ENCODE peak calls at places on chromosomes 3 and 15, in five cellular contexts. J is left ventricle myocardium inferior, Z is breast epithelium, T is right atrium auricular region, I is HCT116. H is an unnamed sample. For H3K36me3, the result is how much of the 10 kb centered on the place peaks cover.

GRCh38 chr3:178434206-178434805 is 101.9 kb upstream of the KCNMB2 start:
- DNase-seq in J (no peak), Z (no peak), T (no peak), I (no peak), H (no peak)

GRCh38 chr3:174162550-174162949 is 696.6 kb upstream of the NAALADL2 start:
- DNase-seq in J (no peak), Z (no peak), T (no peak), I (no peak), H (no peak)

GRCh38 chr15:73691398-73691797 is 7.2 kb downstream of the CD276 start:
- DNase-seq in J (peak), Z (no peak), T (peak), I (no peak), H (peak)

GRCh38 chr3:113897373-113897777 is 50.4 kb upstream of the ZDHHC23 start:
- DNase-seq in J (no peak), Z (no peak), T (no peak), I (peak), H (no peak)

GRCh38 chr3:173869786-173870185 is 472.2 kb downstream of the NLGN1 start:
- DNase-seq in J (no peak), Z (no peak), T (no peak), I (no peak), H (no peak)

GRCh38 chr3:41853495-41853894 is 108.4 kb downstream of the ULK4 start:
- DNase-seq in J (no peak), Z (no peak), T (no peak), I (no peak), H (no peak)

GRCh38 chr3:123371426-123371825 is 77.5 kb downstream of the ADCY5 start:
- DNase-seq in J (no peak), Z (no peak), T (no peak), I (no peak), H (no peak)

GRCh38 chr3:71710906-71711494 is 14.2 kb downstream of the EIF4E3 start:
- DNase-seq in J (no peak), Z (no peak), T (no peak), I (peak), H (no peak)

GRCh38 chr3:2343031-2343682 is 244.5 kb downstream of the CNTN4 start:
- DNase-seq in J (no peak), Z (no peak), T (no peak), I (no peak), H (no peak)

GRCh38 chr3:57646723-57647122 is 46.2 kb downstream of the DENND6A start:
- DNase-seq in J (no peak), Z (no peak), T (no peak), I (peak), H (no peak)

GRCh38 chr3:32045091-32045964 is 61.1 kb upstream of the GPD1L start:
- DNase-seq in J (no peak), Z (no peak), T (no peak), I (peak), H (peak)

GRCh38 chr15:98943609-98944111 is 63.9 kb downstream of the PGPEP1L start:
- DNase-seq in J (peak), Z (no peak), T (peak), I (no peak), H (peak)

GRCh38 chr3:183038221-183038620 is 57.9 kb upstream of the DCUN1D1 start:
- DNase-seq in J (no peak), Z (no peak), T (no peak), I (no peak), H (no peak)

GRCh38 chr3:134351421-134351820 is 22.8 kb downstream of the AMOTL2 start:
- DNase-seq in J (peak), Z (no peak), T (no peak), I (no peak), H (no peak)

GRCh38 chr15:89551502-89551901 is 23.8 kb upstream of the TICRR start:
- DNase-seq in J (no peak), Z (no peak), T (no peak), I (no peak), H (no peak)

GRCh38 chr3:156151824-156152428 is 31.5 kb downstream of the KCNAB1 start:
- DNase-seq in J (peak), Z (peak), T (peak), I (peak), H (peak)

GRCh38 chr15:76177491-76178040 is 117.8 kb downstream of the TMEM266 start:
- DNase-seq in J (peak), Z (no peak), T (no peak), I (no peak), H (no peak)

GRCh38 chr3:125602752-125603649 is 7.7 kb upstream of the OSBPL11 start:
- DNase-seq in J (no peak), Z (no peak), T (no peak), I (peak), H (no peak)

GRCh38 chr3:44033123-44033522 is 208.6 kb upstream of the TOPAZ1 start:
- DNase-seq in J (no peak), Z (no peak), T (no peak), I (no peak), H (no peak)

GRCh38 chr3:67415504-67415903 is 238.9 kb downstream of the SUCLG2 start:
- DNase-seq in J (no peak), Z (no peak), T (no peak), I (no peak), H (no peak)

GRCh38 chr15:69413822-69414701 is at the start of gene KIF23:
- DNase-seq in J (peak), Z (peak), T (peak), I (peak), H (peak)

GRCh38 chr3:90136468-90137191 is 1029.2 kb downstream of the EPHA3 start:
- DNase-seq in J (no peak), Z (no peak), T (no peak), I (no peak), H (no peak)

GRCh38 chr3:64496786-64497560 is 190.8 kb downstream of the ADAMTS9 start:
- DNase-seq in J (no peak), Z (no peak), T (no peak), I (no peak), H (no peak)

DNA sequence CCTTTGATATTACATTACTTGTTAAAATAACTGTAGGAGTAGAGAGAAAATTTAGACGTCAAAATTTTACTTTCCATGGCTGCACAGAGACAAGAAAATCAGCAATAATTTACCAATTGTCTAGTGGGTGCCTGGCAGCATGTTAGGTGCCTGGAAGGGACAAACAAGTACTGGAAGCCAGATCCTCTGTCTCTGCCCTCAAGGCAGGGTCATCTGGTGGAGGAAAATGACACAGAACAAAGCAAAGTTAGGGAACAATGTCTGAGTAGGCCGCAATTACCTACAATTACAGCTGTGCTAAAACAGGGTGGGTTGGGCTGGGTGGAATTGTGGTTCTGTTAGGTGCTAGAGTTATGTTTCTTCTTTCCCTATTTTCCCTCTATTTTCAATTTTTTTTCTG is 7.4 kb downstream of the CCDC174 start:
- DNase-seq in J (no peak), Z (no peak), T (no peak), I (no peak), H (no peak)
- H3K36me3 ChIP-seq in J (half or more), Z (under half), T (half or more), I (half or more), H (half or more)

GRCh38 chr3:78070188-78070587 is 1030.3 kb downstream of the ROBO2 start:
- DNase-seq in J (no peak), Z (no peak), T (no peak), I (no peak), H (no peak)

GRCh38 chr3:78066287-78066686 is 1026.4 kb downstream of the ROBO2 start:
- DNase-seq in J (no peak), Z (no peak), T (no peak), I (no peak), H (no peak)
- TF ChIP-seq CTCF in J (no peak), Z (no peak), T (no peak), I (no peak), H (no peak)

GRCh38 chr3:197600796-197601565 is 45.2 kb upstream of the BDH1 start:
- DNase-seq in J (no peak), Z (no peak), T (peak), I (no peak), H (peak)

GRCh38 chr3:197597335-197597734 is 41.6 kb upstream of the BDH1 start:
- DNase-seq in J (no peak), Z (no peak), T (peak), I (no peak), H (no peak)

GRCh38 chr3:197595470-197596185 is 39.9 kb upstream of the BDH1 start:
- DNase-seq in J (no peak), Z (no peak), T (peak), I (no peak), H (no peak)

GRCh38 chr3:197599089-197599765 is 43.5 kb upstream of the BDH1 start:
- DNase-seq in J (peak), Z (peak), T (peak), I (peak), H (peak)

GRCh38 chr3:197598404-197598980 is 42.7 kb upstream of the BDH1 start:
- DNase-seq in J (no peak), Z (no peak), T (no peak), I (no peak), H (no peak)
- H3K36me3 ChIP-seq in J (under half), Z (under half), T (under half), I (under half), H (under half)

DNA sequence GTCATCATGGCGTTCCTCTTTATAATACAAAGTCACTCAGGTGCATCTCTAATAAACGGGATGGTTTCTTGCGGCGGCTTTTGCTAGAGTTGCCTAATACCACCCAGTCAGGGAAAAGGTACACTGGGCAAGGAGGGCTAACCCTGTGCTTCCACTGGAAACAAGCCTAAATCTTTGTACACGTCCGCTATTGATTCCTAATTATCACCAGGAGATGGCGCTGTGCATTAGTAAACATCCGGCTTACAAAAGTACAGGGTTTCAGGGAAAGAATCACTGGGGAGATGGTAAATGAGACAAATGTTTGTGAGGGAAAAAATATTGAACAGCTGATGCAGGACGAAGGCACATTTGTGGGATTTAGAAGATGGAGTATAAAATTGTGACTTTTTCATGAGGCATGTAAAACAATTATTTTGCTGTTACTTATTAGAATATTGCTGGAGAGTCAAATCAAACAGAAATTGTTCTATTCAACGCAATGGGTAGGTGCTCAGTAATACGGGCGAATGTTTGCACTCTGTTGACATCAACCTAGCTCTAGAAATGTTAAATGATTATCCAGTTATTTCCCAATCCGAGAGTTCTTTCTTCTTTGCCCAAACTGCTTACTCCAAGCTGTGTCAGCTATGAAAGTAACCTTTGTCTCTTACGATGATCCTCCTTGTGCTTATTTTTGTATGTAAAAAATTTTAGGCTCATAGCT is 50.6 kb downstream of the GMNC start:
- DNase-seq in J (no peak), Z (no peak), T (no peak), I (peak), H (no peak)
- TF ChIP-seq CTCF in J (peak), Z (peak), T (peak), I (peak), H (no peak)

H was measured in tibial nerve.